ENCODE peak calls at places on chromosomes 4 and X, in eight cellular contexts. A is thoracic aorta; I is BJ; Y is endothelial cell of umbilical vein; S is CD8-positive, alpha-beta T cell; E is K562; J is testis; L is NB4. Q is an unnamed sample.

GRCh38 chr4:184805462-184806245 is 20.1 kb downstream of the ACSL1 start:
- DNase-seq in L (no peak), J (no peak), S (no peak), E (no peak), I (no peak), Y (no peak), A (no peak), Q (no peak)

GRCh38 chrX:114797494-114797893 is 213.6 kb downstream of the HTR2C start:
- DNase-seq in I (no peak), L (no peak), Y (no peak), A (no peak), J (no peak), S (no peak), E (no peak), Q (no peak)

GRCh38 chrX:115616943-115617563 is 56.1 kb downstream of the PLS3 start:
- DNase-seq in S (no peak), I (peak), A (no peak), L (no peak), E (no peak), Y (peak), J (no peak), Q (no peak)

GRCh38 chr4:33063238-33063637 is 2343.1 kb downstream of the PCDH7 start:
- DNase-seq in A (no peak), I (peak), L (no peak), Y (no peak), J (no peak), E (no peak), S (no peak), Q (no peak)

GRCh38 chr4:74370912-74371311 is 6.0 kb downstream of the EREG start:
- DNase-seq in A (no peak), J (peak), S (no peak), L (peak), Y (peak), I (no peak), E (peak), Q (no peak)

GRCh38 chr4:17376205-17376604 is 135.7 kb downstream of the QDPR start:
- DNase-seq in A (no peak), Y (no peak), I (no peak), E (no peak), L (no peak), J (no peak), S (no peak), Q (no peak)

GRCh38 chr4:144176476-144176875 is 36.0 kb upstream of the GYPA start:
- DNase-seq in J (no peak), E (no peak), S (no peak), Y (no peak), L (no peak), A (no peak), I (no peak), Q (no peak)

GRCh38 chr4:120319230-120319761 is 252.6 kb upstream of the MAD2L1 start:
- DNase-seq in I (no peak), Y (no peak), A (no peak), L (no peak), S (no peak), J (no peak), E (no peak), Q (no peak)

GRCh38 chrX:151754042-151754419 is 19.5 kb downstream of the CNGA2 start:
- DNase-seq in L (no peak), J (no peak), A (no peak), E (no peak), I (peak), Y (no peak), S (no peak), Q (peak)

GRCh38 chr4:111937368-111937767 is 207.9 kb upstream of the FAM241A start:
- DNase-seq in L (peak), S (no peak), A (no peak), Y (peak), I (no peak), J (no peak), E (no peak), Q (no peak)

GRCh38 chrX:13048265-13048664 is 3.8 kb upstream of the FAM9C start:
- DNase-seq in A (no peak), L (no peak), J (no peak), E (no peak), I (no peak), Y (no peak), S (no peak), Q (no peak)

GRCh38 chr4:10715135-10715534 is 30.6 kb upstream of the CLNK start:
- DNase-seq in J (no peak), E (no peak), L (no peak), S (no peak), Y (no peak), I (no peak), A (no peak), Q (no peak)

GRCh38 chr4:60396680-60397079 is 803.4 kb upstream of the ADGRL3 start:
- DNase-seq in E (no peak), Y (no peak), S (no peak), L (no peak), I (no peak), J (no peak), A (no peak), Q (no peak)

GRCh38 chr4:114615435-114615834 is 16.8 kb downstream of the UGT8 start:
- DNase-seq in L (no peak), E (no peak), S (no peak), A (no peak), I (no peak), J (no peak), Y (no peak), Q (peak)

GRCh38 chrX:74449322-74449936 is 28.1 kb downstream of the SLC16A2 start:
- DNase-seq in I (no peak), J (no peak), S (no peak), E (no peak), A (no peak), Y (no peak), L (peak), Q (no peak)

GRCh38 chrX:113330416-113330815 is 489.8 kb upstream of the AMOT start:
- DNase-seq in I (no peak), S (no peak), L (no peak), Y (no peak), E (no peak), J (no peak), A (no peak), Q (no peak)

GRCh38 chr4:48388504-48389154 is 47.3 kb downstream of the SLAIN2 start:
- DNase-seq in L (no peak), I (peak), S (no peak), A (no peak), Y (no peak), J (no peak), E (no peak), Q (peak)

GRCh38 chr4:27055226-27055760 is 194.7 kb downstream of the STIM2 start:
- DNase-seq in Y (no peak), J (no peak), E (no peak), L (no peak), S (no peak), A (no peak), I (no peak), Q (no peak)

GRCh38 chrX:10615931-10616780 is 4.2 kb downstream of the MID1 start:
- DNase-seq in S (no peak), L (peak), A (no peak), E (peak), I (peak), Y (peak), J (peak), Q (no peak)

GRCh38 chrX:47177079-47177478 is 16.6 kb upstream of the UBA1 start:
- DNase-seq in J (no peak), A (no peak), E (no peak), S (no peak), L (no peak), I (no peak), Y (no peak), Q (no peak)

GRCh38 chrX:14616301-14616700 is 87.0 kb downstream of the GLRA2 start:
- DNase-seq in S (no peak), J (no peak), I (no peak), L (no peak), Y (no peak), A (no peak), E (no peak), Q (no peak)

GRCh38 chr4:15598644-15599043 is 56.5 kb downstream of the FBXL5 start:
- DNase-seq in E (no peak), A (no peak), I (no peak), L (no peak), S (no peak), Y (no peak), J (no peak), Q (no peak)

GRCh38 chr4:71167083-71167482 is 171.7 kb upstream of the SLC4A4 start:
- DNase-seq in Y (no peak), L (no peak), A (no peak), J (no peak), S (no peak), I (no peak), E (no peak), Q (no peak)

DNA sequence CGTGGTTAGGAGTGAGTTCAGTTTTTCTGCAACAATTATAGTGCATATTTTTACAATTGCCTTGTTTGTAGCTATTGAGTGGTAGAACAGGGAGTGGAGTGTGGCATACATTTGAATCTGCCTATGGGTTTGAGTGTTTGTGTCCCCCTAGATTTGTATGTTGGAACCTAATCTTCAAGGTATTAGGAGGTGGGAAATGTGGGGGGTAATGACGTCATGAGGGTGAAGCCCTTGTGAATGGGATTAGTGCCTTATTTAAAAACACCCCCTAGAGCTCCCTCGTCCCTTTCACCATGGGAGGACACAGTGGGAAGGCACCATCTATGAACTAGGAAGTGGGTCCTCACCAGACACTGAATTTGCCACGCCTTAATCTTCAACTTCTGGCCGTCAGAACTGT is 819.6 kb downstream of the NLGN4X start:
- DNase-seq in Y (no peak), L (no peak), E (no peak), S (no peak), I (no peak), A (no peak), J (no peak), Q (no peak)
- TF ChIP-seq CTCF in Y (no peak), L (no peak), E (no peak), S (no peak), I (no peak), A (no peak), J (no peak), Q (no peak)

GRCh38 chr4:1200425-1201035 is 28.1 kb upstream of the SPON2 start:
- DNase-seq in I (peak), S (no peak), Y (no peak), E (peak), J (peak), L (peak), A (no peak), Q (no peak)
- H3K4me3 ChIP-seq in I (no peak), S (peak), Y (no peak), E (peak), J (no peak), L (peak), A (peak), Q (no peak)

DNA sequence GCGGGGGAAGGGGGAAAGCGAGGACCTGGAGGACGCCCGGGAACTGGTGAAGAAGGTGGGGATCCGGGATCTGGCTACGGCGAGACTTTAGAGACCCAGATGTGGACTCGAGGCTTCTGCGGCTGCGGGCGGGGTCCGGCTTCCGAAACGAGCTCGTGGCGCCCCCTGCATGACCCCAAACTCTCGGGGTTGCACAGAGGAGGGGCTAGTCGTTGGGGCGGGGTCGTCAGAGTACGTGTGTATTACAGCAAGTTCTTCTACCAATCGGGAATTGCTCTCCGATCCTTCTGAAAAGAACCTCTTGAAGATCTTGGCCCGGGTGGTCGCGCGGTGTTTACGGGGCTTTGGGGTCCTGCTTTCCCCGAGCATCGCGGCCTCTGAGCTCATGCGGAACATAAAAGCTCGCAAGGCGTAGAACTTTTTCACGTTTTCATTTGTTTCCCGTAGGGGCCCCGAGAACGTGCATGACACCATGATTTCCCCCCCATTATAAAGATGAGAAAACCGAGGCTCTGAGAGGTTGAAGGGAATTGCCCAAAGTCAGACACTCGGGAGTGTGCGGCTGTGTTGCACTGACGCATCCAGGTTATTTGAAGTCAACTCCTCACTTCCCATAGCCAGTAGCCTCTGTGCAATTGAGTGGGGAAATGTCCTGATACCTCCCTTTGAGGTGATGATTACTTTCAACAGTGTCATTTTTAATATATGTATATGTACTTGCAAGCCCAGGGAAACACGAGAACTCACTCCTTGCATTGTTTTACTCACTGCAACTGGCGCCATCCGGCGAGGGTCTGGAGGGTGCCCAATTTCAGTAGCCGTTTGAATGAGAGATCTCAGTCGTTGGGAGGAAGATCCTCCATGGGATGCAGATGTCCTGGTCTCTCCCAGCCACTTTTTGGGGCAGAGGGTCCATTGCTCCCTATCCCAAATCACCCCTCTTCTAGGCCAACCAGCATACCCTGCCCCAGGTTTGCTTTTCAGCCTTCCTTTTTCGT is at the start of gene BEND4:
- DNase-seq in Y (no peak), A (no peak), E (no peak), I (no peak), S (no peak), J (peak), L (no peak), Q (no peak)
- TF ChIP-seq CTCF in Y (no peak), A (no peak), E (no peak), I (no peak), S (no peak), J (no peak), L (no peak), Q (no peak)

DNA sequence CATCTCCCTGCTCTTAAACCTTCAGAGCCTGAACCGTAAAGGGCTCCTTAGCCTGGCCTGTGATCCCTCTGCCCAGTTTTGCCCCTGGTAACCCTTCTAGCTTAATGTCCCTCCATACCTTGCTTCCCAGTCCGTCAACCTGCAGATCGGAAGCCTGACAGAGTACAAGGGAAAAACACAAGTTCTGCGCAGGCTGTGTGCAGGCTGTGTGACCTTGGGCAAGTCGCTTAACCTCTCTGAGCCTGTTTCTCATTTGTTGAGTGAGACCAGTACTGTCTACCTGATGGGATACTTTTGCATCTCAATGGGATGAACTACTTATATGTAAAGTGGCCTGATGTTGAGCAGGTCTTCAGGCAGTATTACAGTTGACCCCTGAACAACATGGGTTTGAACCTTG is 1.7 kb downstream of the NSDHL start:
- DNase-seq in J (no peak), Y (no peak), A (no peak), E (no peak), L (no peak), S (no peak), I (no peak), Q (no peak)
- H3K4me3 ChIP-seq in J (no peak), Y (no peak), A (no peak), E (no peak), L (peak), S (no peak), I (no peak), Q (no peak)

GRCh38 chrX:16712116-16712824 is at the start of gene CTPS2:
- DNase-seq in J (peak), A (no peak), E (peak), Y (peak), I (no peak), S (peak), L (peak), Q (no peak)
- TF ChIP-seq CTCF in J (no peak), A (no peak), E (no peak), Y (no peak), I (no peak), S (no peak), L (no peak), Q (no peak)

DNA sequence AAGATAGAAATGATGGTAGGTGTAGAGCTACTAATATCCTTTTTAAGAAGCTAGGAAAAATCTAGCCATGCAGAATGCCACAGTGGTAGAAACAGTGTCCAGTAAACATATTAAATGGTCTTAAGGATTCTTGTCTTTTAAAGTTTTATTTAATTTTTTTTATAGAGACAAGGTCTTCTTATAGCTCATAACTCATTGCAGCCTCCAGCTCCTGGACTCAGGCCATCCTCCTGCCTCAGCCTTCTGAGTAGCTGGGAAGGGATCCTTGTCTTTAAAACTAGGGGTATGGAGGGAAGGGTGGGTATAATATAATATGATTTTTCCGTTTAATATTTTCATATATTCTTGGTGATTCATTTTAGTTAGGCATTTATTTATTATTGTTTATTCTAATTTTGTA is 3.8 kb downstream of the TMEM165 start:
- DNase-seq in E (no peak), L (no peak), S (no peak), I (no peak), Y (no peak), J (no peak), A (no peak), Q (no peak)
- H3K4me3 ChIP-seq in E (peak), L (peak), S (no peak), I (peak), Y (no peak), J (no peak), A (peak), Q (peak)

GRCh38 chr4:139223682-139224317 is 46.8 kb upstream of the ELF2 start:
- DNase-seq in A (no peak), E (no peak), L (peak), Y (peak), I (no peak), J (peak), S (no peak), Q (no peak)

GRCh38 chr4:139229534-139230039 is 50.4 kb downstream of the MGARP start:
- DNase-seq in I (no peak), S (no peak), E (peak), A (no peak), Y (peak), L (peak), J (peak), Q (peak)

GRCh38 chr4:139222215-139222614 is 45.2 kb upstream of the ELF2 start:
- DNase-seq in E (no peak), S (no peak), I (no peak), Y (no peak), J (no peak), A (no peak), L (no peak), Q (no peak)

GRCh38 chr4:139232751-139233150 is 47.3 kb downstream of the MGARP start:
- DNase-seq in A (no peak), Y (no peak), S (no peak), I (no peak), E (no peak), J (no peak), L (no peak), Q (no peak)

GRCh38 chr4:139227729-139228404 is 50.8 kb upstream of the ELF2 start:
- DNase-seq in J (no peak), A (no peak), S (no peak), E (peak), L (peak), Y (no peak), I (no peak), Q (no peak)
- TF ChIP-seq CTCF in J (no peak), A (no peak), S (no peak), E (peak), L (peak), Y (no peak), I (peak), Q (peak)

GRCh38 chrX:38807873-38808272 is 6.6 kb downstream of the MID1IP1 start:
- DNase-seq in Y (no peak), J (no peak), S (no peak), A (no peak), E (no peak), I (no peak), L (peak), Q (no peak)

GRCh38 chrX:38805294-38806053 is 4.2 kb downstream of the MID1IP1 start:
- DNase-seq in A (no peak), I (no peak), L (peak), J (peak), Y (peak), S (peak), E (peak), Q (no peak)

GRCh38 chrX:38806054-38806389 is 4.8 kb downstream of the MID1IP1 start:
- DNase-seq in S (no peak), E (peak), J (peak), Y (no peak), L (no peak), A (no peak), I (no peak), Q (no peak)

GRCh38 chrX:38804481-38805293 is 3.4 kb downstream of the MID1IP1 start:
- DNase-seq in E (peak), Y (peak), L (peak), A (no peak), S (peak), I (no peak), J (no peak), Q (no peak)

DNA sequence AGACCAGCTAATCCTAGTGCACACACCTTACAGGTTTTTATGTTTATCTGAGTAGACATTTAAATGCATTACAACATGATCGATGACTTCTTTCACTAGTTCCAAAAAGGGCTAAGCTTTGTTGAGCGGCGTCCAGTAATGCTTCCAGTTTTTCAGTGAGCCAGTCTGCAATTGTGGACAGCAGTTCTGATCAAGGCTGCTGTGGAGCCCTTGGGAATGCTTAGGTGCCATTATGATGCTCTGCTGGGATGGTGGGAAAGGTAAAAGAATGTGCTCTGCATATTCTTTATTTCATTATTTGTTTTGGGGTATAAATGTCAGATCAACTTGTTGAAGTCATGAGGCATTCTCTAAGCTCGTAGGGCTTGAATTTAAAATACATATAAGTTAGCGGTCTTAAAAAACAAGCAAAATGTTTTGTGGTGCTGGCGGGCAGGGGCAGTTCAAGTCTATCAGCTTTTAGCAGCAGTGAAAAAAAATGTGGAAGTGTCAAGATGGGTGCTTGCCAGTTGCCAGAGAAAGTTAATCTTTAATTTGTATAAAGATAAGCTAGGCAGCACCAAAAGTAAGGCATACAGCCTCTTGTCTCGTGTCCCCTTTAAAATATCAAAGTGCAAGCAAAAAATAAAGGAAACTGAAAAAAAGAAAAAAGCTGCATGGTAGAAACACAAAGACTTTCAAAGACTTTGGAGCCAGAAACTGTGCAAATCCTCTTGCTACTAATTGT is 5.8 kb downstream of the MID1IP1 start:
- DNase-seq in E (no peak), S (no peak), J (no peak), L (peak), A (no peak), Y (no peak), I (no peak), Q (no peak)
- H3K4me3 ChIP-seq in E (peak), S (peak), J (peak), L (peak), A (peak), Y (no peak), I (peak), Q (no peak)

Q was measured in epithelial cell of proximal tubule.